ENCODE peak calls at places on chromosomes 13 and 19, in eight cellular contexts. P is activated naive CD4-positive, alpha-beta T cell treated with anti-CD3 and anti-CD28 coated beads, Interleukin-2, amount 50 U/mL, for 72 hours; S is heart right ventricle; M is esophagus mucosa; R is heart left ventricle; C is activated CD8-positive, alpha-beta memory T cell treated with anti-CD3 and anti-CD28 coated beads, Interleukin-2, amount 10 ng/mL, durations not matched to agents 7 days and 5 days; T is mucosa of descending colon; Z is natural killer cell. I is an unnamed sample.

GRCh38 chr19:17260842-17261325 is 3.7 kb downstream of the USHBP1 start:
- ATAC-seq in R (peak), Z (peak), P (peak), S (peak), M (peak), C (peak), T (peak), I (peak)

GRCh38 chr13:107370036-107370785 is 802.3 kb upstream of the ARGLU1 start:
- ATAC-seq in T (no peak), M (no peak), Z (no peak), S (no peak), C (no peak), P (no peak), R (no peak), I (no peak)

GRCh38 chr19:46660601-46661019 is 372 bp downstream of the DACT3 start:
- ATAC-seq in R (no peak), S (no peak), Z (no peak), T (peak), P (no peak), M (peak), C (no peak), I (no peak)

GRCh38 chr13:50715402-50716146 is 127.9 kb downstream of the DLEU7 start:
- ATAC-seq in R (peak), Z (no peak), P (no peak), C (no peak), T (peak), S (peak), M (peak), I (no peak)

GRCh38 chr13:30454991-30455390 is 10.7 kb downstream of the HMGB1 start:
- ATAC-seq in S (no peak), C (peak), P (peak), T (no peak), Z (no peak), R (no peak), M (peak), I (no peak)

GRCh38 chr19:5090465-5090779 is 121.5 kb downstream of the KDM4B start:
- ATAC-seq in R (no peak), T (no peak), S (no peak), C (no peak), M (no peak), P (no peak), Z (no peak), I (no peak)

GRCh38 chr13:85632526-85633215 is 166.5 kb downstream of the SLITRK6 start:
- ATAC-seq in P (no peak), C (no peak), S (no peak), T (no peak), M (no peak), Z (no peak), R (no peak), I (no peak)

GRCh38 chr19:30596813-30597399 is 224.7 kb downstream of the ZNF536 start:
- ATAC-seq in S (no peak), R (no peak), P (no peak), C (no peak), T (no peak), Z (no peak), M (no peak), I (no peak)

GRCh38 chr13:73307481-73307880 is 248.7 kb downstream of the KLF5 start:
- ATAC-seq in P (no peak), S (no peak), Z (no peak), T (peak), C (no peak), R (no peak), M (no peak), I (no peak)

GRCh38 chr19:4525563-4526002 is 7.3 kb upstream of the PLIN4 start:
- ATAC-seq in S (no peak), C (no peak), T (no peak), M (no peak), Z (no peak), R (no peak), P (no peak), I (no peak)

GRCh38 chr19:16659464-16659831 is 496 bp downstream of the SMIM7 start:
- ATAC-seq in C (no peak), R (no peak), Z (no peak), M (no peak), T (no peak), P (no peak), S (no peak), I (no peak)

GRCh38 chr13:67341406-67341805 is 111.3 kb upstream of the PCDH9 start:
- ATAC-seq in R (no peak), C (no peak), P (no peak), T (no peak), Z (no peak), S (no peak), M (no peak), I (no peak)

GRCh38 chr19:3785464-3785937 is 680 bp downstream of the MATK start:
- ATAC-seq in R (no peak), P (peak), M (peak), Z (no peak), T (peak), C (no peak), S (no peak), I (no peak)

GRCh38 chr13:24267283-24267682 is 42.1 kb upstream of the C1QTNF9 start:
- ATAC-seq in P (no peak), Z (no peak), M (no peak), C (no peak), S (no peak), T (no peak), R (no peak), I (no peak)

GRCh38 chr19:35081201-35081600 is 34.4 kb upstream of the FXYD3 start:
- ATAC-seq in Z (no peak), T (no peak), C (no peak), R (no peak), S (no peak), M (no peak), P (no peak), I (no peak)

GRCh38 chr19:37251308-37252229 is 33.6 kb downstream of the ZNF383 start:
- ATAC-seq in Z (peak), M (peak), T (peak), R (peak), C (peak), S (peak), P (peak), I (peak)

GRCh38 chr13:29921542-29921941 is 71.1 kb upstream of the UBL3 start:
- ATAC-seq in R (no peak), M (no peak), Z (no peak), T (no peak), S (no peak), P (no peak), C (no peak), I (no peak)

GRCh38 chr19:34310494-34310981 is 54.5 kb upstream of the GPI start:
- ATAC-seq in M (no peak), R (peak), P (no peak), T (peak), S (no peak), C (no peak), Z (no peak), I (peak)

GRCh38 chr13:67299072-67299635 is 69.0 kb upstream of the PCDH9 start:
- ATAC-seq in Z (no peak), R (no peak), T (no peak), M (no peak), P (no peak), C (no peak), S (no peak), I (no peak)

GRCh38 chr13:44648392-44649117 is 72.4 kb upstream of the TSC22D1 start:
- ATAC-seq in Z (no peak), M (no peak), S (no peak), T (no peak), P (peak), R (no peak), C (peak), I (no peak)

GRCh38 chr19:15195987-15196682 is 4.7 kb downstream of the NOTCH3 start:
- ATAC-seq in R (no peak), P (no peak), Z (no peak), T (peak), C (no peak), S (no peak), M (peak), I (no peak)

GRCh38 chr19:10228925-10229324 is 2.2 kb downstream of the S1PR2 start:
- ATAC-seq in S (no peak), Z (no peak), C (no peak), T (no peak), M (no peak), R (no peak), P (peak), I (no peak)

GRCh38 chr19:37991841-37992248 is 84.8 kb downstream of the SIPA1L3 start:
- ATAC-seq in S (no peak), M (peak), C (no peak), R (no peak), Z (no peak), T (no peak), P (no peak), I (no peak)

GRCh38 chr19:18587962-18588610 is 512 bp upstream of the REX1BD start:
- ATAC-seq in Z (no peak), C (no peak), P (peak), T (no peak), M (no peak), S (no peak), R (no peak), I (no peak)

GRCh38 chr13:27661017-27661416 is 39.3 kb downstream of the POLR1D start:
- ATAC-seq in Z (no peak), M (no peak), C (no peak), T (no peak), R (no peak), P (no peak), S (no peak), I (no peak)

GRCh38 chr19:15885167-15885566 is 12.7 kb downstream of the CYP4F2 start:
- ATAC-seq in P (no peak), M (no peak), C (no peak), T (no peak), S (no peak), Z (no peak), R (no peak), I (no peak)

GRCh38 chr13:113364933-113365371 is 1.0 kb upstream of the GRTP1 start:
- ATAC-seq in C (no peak), M (no peak), R (peak), P (no peak), Z (no peak), T (no peak), S (peak), I (no peak)

GRCh38 chr13:102018716-102019115 is 383.1 kb downstream of the FGF14 start:
- ATAC-seq in S (no peak), P (no peak), C (no peak), T (no peak), R (no peak), M (no peak), Z (no peak), I (no peak)

GRCh38 chr13:114004416-114005205 is 30.7 kb upstream of the C13orf46 start:
- ATAC-seq in M (no peak), Z (no peak), P (no peak), T (no peak), C (no peak), S (no peak), R (peak), I (no peak)

GRCh38 chr13:40438999-40439797 is 227.2 kb downstream of the FOXO1 start:
- ATAC-seq in R (no peak), M (no peak), S (peak), Z (no peak), C (peak), P (peak), T (peak), I (peak)

I was measured in stimulated activated memory B cell treated with anti-CD40 and anti-IgM and Interleukin-4, amounts not matched to agents 10 μg/mL and 1 μg/mL and 100 μg/mL, for 72 hours.